ENCODE peak calls at places on chromosomes 7 and 10, in five cellular contexts. L, Y, C, G and S are unnamed samples.

GRCh38 chr7:307970-308369 is 18.0 kb downstream of the FOXL3 start:
- DNase-seq in Y (no peak), G (no peak), L (no peak), C (no peak), S (no peak)

GRCh38 chr7:21568762-21569161 is 25.9 kb downstream of the DNAH11 start:
- DNase-seq in Y (no peak), C (no peak), L (no peak), G (no peak), S (no peak)

GRCh38 chr7:90461216-90461615 is 8.2 kb upstream of the PTTG1IP2 start:
- DNase-seq in Y (no peak), G (no peak), C (peak; percentile 28), L (no peak), S (no peak)

GRCh38 chr7:7176421-7177043 is 5.8 kb upstream of the C1GALT1 start:
- DNase-seq in L (no peak), C (peak; percentile 87), G (peak; percentile 76), Y (no peak), S (peak; percentile 73)

GRCh38 chr7:2299853-2300512 is 14.3 kb downstream of the SNX8 start:
- DNase-seq in C (no peak), Y (no peak), L (no peak), G (no peak), S (no peak)

GRCh38 chr10:78481842-78482241 is 448.2 kb downstream of the RPS24 start:
- DNase-seq in G (no peak), L (no peak), C (no peak), Y (no peak), S (no peak)

GRCh38 chr7:127732306-127732705 is 80.3 kb downstream of the SND1 start:
- DNase-seq in Y (no peak), C (no peak), L (no peak), G (no peak), S (no peak)

GRCh38 chr10:20100157-20100556 is 283.9 kb downstream of the PLXDC2 start:
- DNase-seq in Y (no peak), G (no peak), C (peak; percentile 68), L (no peak), S (no peak)

GRCh38 chr7:4873071-4873944 is 10.2 kb downstream of the RADIL start:
- DNase-seq in G (no peak), C (no peak), L (no peak), Y (no peak), S (no peak)

GRCh38 chr7:5296627-5297226 is 14.0 kb downstream of the SLC29A4 start:
- DNase-seq in G (no peak), C (no peak), L (no peak), Y (no peak), S (no peak)

GRCh38 chr10:99682752-99683151 is 23.4 kb downstream of the ENTPD7 start:
- DNase-seq in C (peak; percentile 41), Y (no peak), L (no peak), G (peak; percentile 29), S (no peak)

GRCh38 chr7:134593530-134594392 is 44.9 kb downstream of the AKR1B15 start:
- DNase-seq in Y (peak; percentile 61), C (peak; percentile 57), L (peak; percentile 76), G (no peak), S (peak; percentile 66)

GRCh38 chr7:44235582-44236332 is 35.0 kb downstream of the YKT6 start:
- DNase-seq in Y (no peak), G (no peak), C (peak; percentile 49), L (no peak), S (no peak)

GRCh38 chr7:128037880-128038619 is 6.8 kb upstream of the LRRC4 start:
- DNase-seq in G (no peak), L (no peak), Y (no peak), C (no peak), S (no peak)

GRCh38 chr10:70694410-70695179 is 22.3 kb downstream of the ADAMTS14 start:
- DNase-seq in L (no peak), Y (no peak), C (no peak), G (no peak), S (no peak)

GRCh38 chr7:80869385-80869784 is 49.5 kb downstream of the SEMA3C start:
- DNase-seq in C (no peak), G (no peak), L (no peak), Y (no peak), S (no peak)

GRCh38 chr10:7340179-7340874 is 70.5 kb downstream of the SFMBT2 start:
- DNase-seq in G (no peak), L (peak; percentile 43), C (no peak), Y (no peak), S (no peak)

GRCh38 chr10:66555061-66555460 is 370.8 kb upstream of the LRRTM3 start:
- DNase-seq in C (no peak), L (no peak), G (no peak), Y (no peak), S (no peak)

GRCh38 chr7:1720325-1720724 is 50.2 kb downstream of the ELFN1 start:
- DNase-seq in C (no peak), L (no peak), G (no peak), Y (no peak), S (no peak)

GRCh38 chr7:41855798-41856197 is 152.9 kb upstream of the INHBA start:
- DNase-seq in C (peak; percentile 47), L (no peak), Y (no peak), G (no peak), S (no peak)

GRCh38 chr10:101566333-101567164 is 21.5 kb downstream of the POLL start:
- DNase-seq in L (no peak), Y (peak; percentile 34), G (no peak), C (no peak), S (no peak)

GRCh38 chr7:156903232-156903909 is 10.4 kb upstream of the LMBR1 start:
- DNase-seq in L (peak; percentile 47), C (peak; percentile 79), Y (peak; percentile 47), G (peak; percentile 89), S (no peak)

GRCh38 chr7:155862088-155862487 is 49.8 kb upstream of the SHH start:
- DNase-seq in Y (no peak), G (no peak), C (peak; percentile 4), L (no peak), S (no peak)

GRCh38 chr10:128470302-128470962 is 344.2 kb upstream of the MKI67 start:
- DNase-seq in G (no peak), C (no peak), Y (no peak), L (no peak), S (no peak)

GRCh38 chr10:133461027-133461426 is 7.3 kb downstream of the SCART1 start:
- DNase-seq in G (no peak), C (no peak), Y (no peak), L (no peak), S (no peak)

GRCh38 chr10:86440874-86441838 is 74.6 kb upstream of the GRID1 start:
- DNase-seq in L (no peak), C (peak; percentile 70), G (no peak), Y (no peak), S (no peak)

GRCh38 chr7:125126376-125126775 is 196.8 kb upstream of the POT1 start:
- DNase-seq in Y (no peak), G (no peak), C (no peak), L (no peak), S (no peak)

GRCh38 chr7:154186811-154187210 is 134.6 kb downstream of the DPP6 start:
- DNase-seq in Y (no peak), C (no peak), L (no peak), G (no peak), S (no peak)

GRCh38 chr10:18233775-18234174 is 93.6 kb downstream of the CACNB2 start:
- DNase-seq in C (no peak), Y (no peak), L (peak; percentile 78), G (no peak), S (no peak)

GRCh38 chr10:21475393-21475792 is 50.1 kb downstream of the SKIDA1 start:
- DNase-seq in G (no peak), Y (no peak), L (no peak), C (no peak), S (no peak)

GRCh38 chr10:60737242-60737641 is 41.0 kb upstream of the CDK1 start:
- DNase-seq in G (no peak), L (no peak), Y (no peak), C (no peak), S (no peak)

GRCh38 chr10:22053048-22053447 is 49.5 kb upstream of the DNAJC1 start:
- DNase-seq in C (no peak), L (no peak), Y (no peak), G (no peak), S (no peak)

GRCh38 chr10:116753759-116754158 is 11.4 kb upstream of the HSPA12A start:
- DNase-seq in Y (no peak), C (peak; percentile 85), L (no peak), G (no peak), S (no peak)

GRCh38 chr10:102927311-102928010 is 9.4 kb downstream of the CNNM2 start:
- DNase-seq in Y (no peak), L (no peak), G (no peak), C (no peak), S (peak; percentile 67)

GRCh38 chr10:30786131-30786530 is 156.6 kb upstream of the LYZL2 start:
- DNase-seq in L (no peak), C (peak; percentile 35), Y (no peak), G (no peak), S (no peak)
- H3K4me1 ChIP-seq in L (peaks cover 26% of the 10 kb centered on the region), C (peaks cover 4% of the 10 kb centered on the region), Y (peaks cover 20% of the 10 kb centered on the region), G (no peaks in the 10 kb centered on the region), S (peaks cover 24% of the 10 kb centered on the region)

DNA sequence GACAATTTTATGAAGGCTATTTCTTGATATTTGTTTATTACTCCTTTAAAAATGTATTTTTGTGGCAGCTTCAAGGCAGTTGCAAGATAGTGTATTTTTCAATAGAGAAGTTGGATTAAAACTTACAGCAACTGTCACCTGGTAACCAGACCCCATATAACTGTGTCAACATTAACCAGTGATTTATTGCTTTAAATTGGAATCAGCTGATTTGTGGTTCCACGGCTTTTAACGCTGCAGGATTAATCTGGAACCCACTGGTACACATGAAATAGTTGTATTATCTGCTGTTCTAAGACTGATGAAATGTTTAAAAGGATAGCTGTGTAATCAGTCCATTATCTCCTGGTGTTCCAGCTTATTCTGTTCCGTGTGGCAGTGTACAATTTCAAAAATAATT is 180.2 kb downstream of the CELF2 start:
- DNase-seq in C (no peak), G (no peak), Y (no peak), L (no peak), S (no peak)
- H3K27ac ChIP-seq in C (no peak overlapping the region), G (no peak overlapping the region), Y (no peak overlapping the region), L (peak overlapping the region; percentile 53), S (no peak overlapping the region)

DNA sequence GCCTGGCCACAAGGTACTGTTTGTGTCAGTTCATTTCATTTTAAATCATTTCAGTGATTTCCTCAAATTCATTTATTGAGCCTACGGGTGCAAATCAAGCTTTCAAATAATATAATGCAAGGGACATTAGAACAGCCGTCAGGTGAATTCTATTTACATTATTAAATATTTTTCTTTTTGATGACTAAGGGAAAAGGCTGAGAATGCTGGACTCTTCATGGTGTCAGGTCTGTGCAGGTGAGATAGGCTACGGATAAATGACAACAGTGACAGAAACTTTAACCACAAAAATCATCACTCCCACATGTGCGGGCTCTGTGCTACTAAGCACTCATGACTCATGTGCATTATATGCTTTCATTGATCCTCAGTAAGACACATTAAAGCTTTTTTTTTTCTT is 149.2 kb upstream of the ZNF716 start:
- DNase-seq in G (no peak), C (no peak), Y (no peak), L (no peak), S (no peak)
- H3K9me3 ChIP-seq in G (no peaks in the 10 kb centered on the region), C (peaks cover 13% of the 10 kb centered on the region), Y (peaks cover 6% of the 10 kb centered on the region), L (peaks cover 29% of the 10 kb centered on the region), S (peaks cover 10% of the 10 kb centered on the region)

DNA sequence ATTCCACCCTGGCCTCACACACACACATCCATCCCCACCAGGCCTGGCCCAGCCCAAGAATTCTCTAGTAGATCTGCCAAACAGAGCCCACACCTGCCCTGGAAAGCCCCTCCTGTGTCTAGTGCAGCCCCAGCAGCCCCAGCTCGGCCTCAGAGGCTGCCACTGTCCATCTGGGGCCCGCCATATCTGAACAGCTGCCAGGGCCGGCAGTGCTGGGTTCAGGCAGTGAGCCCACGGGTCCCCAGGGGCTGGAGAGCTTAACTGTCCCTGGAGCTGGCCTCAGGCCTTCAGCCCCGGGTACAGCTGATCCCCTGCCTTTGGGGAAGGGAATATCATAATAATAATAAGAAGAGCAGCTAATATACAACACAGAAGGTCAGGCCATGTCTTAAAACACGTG is 574 bp downstream of the MYL10 start:
- DNase-seq in C (no peak), L (no peak), G (no peak), Y (peak; percentile 43), S (no peak)
- H3K4me1 ChIP-seq in C (peaks cover 19% of the 10 kb centered on the region), L (no peaks in the 10 kb centered on the region), G (no peaks in the 10 kb centered on the region), Y (peaks cover 27% of the 10 kb centered on the region), S (peaks cover 26% of the 10 kb centered on the region)